ENCODE peak calls at places on chromosomes 5 and 9, in five cellular contexts. One of them, this sample, is unnamed. For H3K36me3, the result is how much of the 10 kb centered on the place peaks cover.

GRCh38 chr9:73149371-73150067 is 2.1 kb upstream of the ANXA1 start:
- DNase-seq in psoas muscle: no peak
- DNase-seq in DND-41: no peak
- DNase-seq in PC-3: peak
- DNase-seq in HCT116: peak
- DNase-seq in this sample: peak

GRCh38 chr5:160787247-160787646 is 64.8 kb downstream of the ATP10B start:
- DNase-seq in PC-3: peak
- DNase-seq in HCT116: no peak
- DNase-seq in psoas muscle: no peak
- DNase-seq in DND-41: peak
- DNase-seq in this sample: no peak

GRCh38 chr5:145811834-145812625 is 23.1 kb downstream of the PRELID2 start:
- DNase-seq in HCT116: no peak
- DNase-seq in psoas muscle: no peak
- DNase-seq in PC-3: peak
- DNase-seq in DND-41: no peak
- DNase-seq in this sample: no peak

GRCh38 chr5:110477923-110478322 is 248.5 kb downstream of the TMEM232 start:
- DNase-seq in psoas muscle: no peak
- DNase-seq in DND-41: no peak
- DNase-seq in HCT116: no peak
- DNase-seq in PC-3: no peak
- DNase-seq in this sample: no peak

GRCh38 chr5:31753700-31754461 is 115.0 kb downstream of the PDZD2 start:
- DNase-seq in PC-3: no peak
- DNase-seq in DND-41: no peak
- DNase-seq in psoas muscle: no peak
- DNase-seq in HCT116: no peak
- DNase-seq in this sample: no peak

GRCh38 chr9:86494644-86495081 is 140.5 kb upstream of the TUT7 start:
- DNase-seq in PC-3: no peak
- DNase-seq in DND-41: no peak
- DNase-seq in psoas muscle: no peak
- DNase-seq in HCT116: no peak
- DNase-seq in this sample: no peak

GRCh38 chr9:113520109-113520642 is 56.6 kb downstream of the RGS3 start:
- DNase-seq in psoas muscle: no peak
- DNase-seq in HCT116: no peak
- DNase-seq in PC-3: peak
- DNase-seq in DND-41: peak
- DNase-seq in this sample: peak

GRCh38 chr5:54412913-54413312 is 42.6 kb upstream of the HSPB3 start:
- DNase-seq in psoas muscle: no peak
- DNase-seq in HCT116: no peak
- DNase-seq in DND-41: no peak
- DNase-seq in PC-3: no peak
- DNase-seq in this sample: no peak

GRCh38 chr9:26458054-26458453 is 434.5 kb downstream of the CAAP1 start:
- DNase-seq in PC-3: no peak
- DNase-seq in psoas muscle: no peak
- DNase-seq in DND-41: no peak
- DNase-seq in HCT116: no peak
- DNase-seq in this sample: no peak

GRCh38 chr5:112776301-112776856 is 38.7 kb downstream of the APC start:
- DNase-seq in DND-41: no peak
- DNase-seq in PC-3: peak
- DNase-seq in psoas muscle: no peak
- DNase-seq in HCT116: no peak
- DNase-seq in this sample: no peak

GRCh38 chr5:154485850-154486426 is 7.9 kb upstream of the HAND1 start:
- DNase-seq in psoas muscle: no peak
- DNase-seq in HCT116: no peak
- DNase-seq in PC-3: no peak
- DNase-seq in DND-41: no peak
- DNase-seq in this sample: no peak

GRCh38 chr9:100472725-100473261 is at the start of gene TMEFF1:
- DNase-seq in psoas muscle: peak
- DNase-seq in PC-3: peak
- DNase-seq in HCT116: no peak
- DNase-seq in DND-41: peak
- DNase-seq in this sample: peak

GRCh38 chr9:130432362-130432761 is 12.4 kb upstream of the ASS1 start:
- DNase-seq in psoas muscle: peak
- DNase-seq in DND-41: no peak
- DNase-seq in HCT116: no peak
- DNase-seq in PC-3: peak
- DNase-seq in this sample: no peak

GRCh38 chr9:97567182-97567893 is 65.8 kb downstream of the TSTD2 start:
- DNase-seq in HCT116: no peak
- DNase-seq in psoas muscle: no peak
- DNase-seq in DND-41: no peak
- DNase-seq in PC-3: no peak
- DNase-seq in this sample: no peak

GRCh38 chr5:176550275-176550831 is 1.2 kb downstream of the CDHR2 start:
- DNase-seq in psoas muscle: no peak
- DNase-seq in PC-3: no peak
- DNase-seq in HCT116: no peak
- DNase-seq in DND-41: no peak
- DNase-seq in this sample: no peak

GRCh38 chr5:142098275-142098674 is 10.3 kb upstream of the NDFIP1 start:
- DNase-seq in HCT116: no peak
- DNase-seq in PC-3: no peak
- DNase-seq in DND-41: no peak
- DNase-seq in psoas muscle: no peak
- DNase-seq in this sample: no peak

GRCh38 chr9:129173296-129174101 is 4.6 kb downstream of the IER5L start:
- DNase-seq in HCT116: no peak
- DNase-seq in psoas muscle: no peak
- DNase-seq in PC-3: no peak
- DNase-seq in DND-41: no peak
- DNase-seq in this sample: no peak
- H3K4me3 ChIP-seq in HCT116: peak
- H3K4me3 ChIP-seq in psoas muscle: peak
- H3K4me3 ChIP-seq in PC-3: peak
- H3K4me3 ChIP-seq in DND-41: peak
- H3K4me3 ChIP-seq in this sample: peak

GRCh38 chr5:172739385-172739784 is 31.6 kb downstream of the DUSP1 start:
- DNase-seq in HCT116: no peak
- DNase-seq in DND-41: no peak
- DNase-seq in PC-3: no peak
- DNase-seq in psoas muscle: no peak
- DNase-seq in this sample: no peak

GRCh38 chr5:172743112-172743959 is 27.7 kb downstream of the DUSP1 start:
- DNase-seq in psoas muscle: no peak
- DNase-seq in PC-3: no peak
- DNase-seq in HCT116: no peak
- DNase-seq in DND-41: no peak
- DNase-seq in this sample: no peak

GRCh38 chr5:172741206-172741582 is 29.8 kb downstream of the DUSP1 start:
- DNase-seq in PC-3: no peak
- DNase-seq in psoas muscle: no peak
- DNase-seq in HCT116: no peak
- DNase-seq in DND-41: no peak
- DNase-seq in this sample: no peak

GRCh38 chr5:172744106-172745104 is 26.6 kb downstream of the DUSP1 start:
- DNase-seq in PC-3: no peak
- DNase-seq in HCT116: no peak
- DNase-seq in psoas muscle: no peak
- DNase-seq in DND-41: no peak
- DNase-seq in this sample: no peak

GRCh38 chr5:172740483-172741205 is 30.4 kb downstream of the DUSP1 start:
- DNase-seq in psoas muscle: peak
- DNase-seq in HCT116: no peak
- DNase-seq in PC-3: peak
- DNase-seq in DND-41: no peak
- DNase-seq in this sample: no peak
- H3K27ac ChIP-seq in psoas muscle: peak
- H3K27ac ChIP-seq in HCT116: no peak
- H3K27ac ChIP-seq in PC-3: peak
- H3K27ac ChIP-seq in DND-41: no peak
- H3K27ac ChIP-seq in this sample: no peak

GRCh38 chr9:104820336-104820735 is 56.4 kb downstream of the NIPSNAP3B start:
- DNase-seq in psoas muscle: no peak
- DNase-seq in HCT116: no peak
- DNase-seq in PC-3: no peak
- DNase-seq in DND-41: no peak
- DNase-seq in this sample: no peak
- H3K36me3 ChIP-seq in psoas muscle: under half
- H3K36me3 ChIP-seq in HCT116: under half
- H3K36me3 ChIP-seq in PC-3: under half
- H3K36me3 ChIP-seq in DND-41: under half
- H3K36me3 ChIP-seq in this sample: under half

GRCh38 chr5:36505021-36505420 is 101.4 kb upstream of the SLC1A3 start:
- DNase-seq in DND-41: no peak
- DNase-seq in PC-3: peak
- DNase-seq in HCT116: no peak
- DNase-seq in psoas muscle: no peak
- DNase-seq in this sample: no peak
- H3K4me3 ChIP-seq in DND-41: no peak
- H3K4me3 ChIP-seq in PC-3: no peak
- H3K4me3 ChIP-seq in HCT116: no peak
- H3K4me3 ChIP-seq in psoas muscle: no peak
- H3K4me3 ChIP-seq in this sample: no peak

GRCh38 chr5:178111925-178112324 is 1.4 kb upstream of the N4BP3 start:
- DNase-seq in DND-41: no peak
- DNase-seq in PC-3: no peak
- DNase-seq in HCT116: no peak
- DNase-seq in psoas muscle: no peak
- DNase-seq in this sample: no peak

GRCh38 chr5:178114325-178115135 is 1.2 kb downstream of the N4BP3 start:
- DNase-seq in psoas muscle: no peak
- DNase-seq in PC-3: no peak
- DNase-seq in DND-41: no peak
- DNase-seq in HCT116: no peak
- DNase-seq in this sample: peak

GRCh38 chr5:178113841-178114324 is 551 bp downstream of the N4BP3 start:
- DNase-seq in psoas muscle: no peak
- DNase-seq in HCT116: no peak
- DNase-seq in PC-3: no peak
- DNase-seq in DND-41: no peak
- DNase-seq in this sample: no peak

GRCh38 chr5:178113141-178113787 is at the start of gene N4BP3:
- DNase-seq in PC-3: peak
- DNase-seq in DND-41: peak
- DNase-seq in psoas muscle: peak
- DNase-seq in HCT116: peak
- DNase-seq in this sample: peak

GRCh38 chr5:178112545-178112944 is 787 bp upstream of the N4BP3 start:
- DNase-seq in DND-41: no peak
- DNase-seq in HCT116: no peak
- DNase-seq in PC-3: no peak
- DNase-seq in psoas muscle: no peak
- DNase-seq in this sample: no peak
- H3K27ac ChIP-seq in DND-41: no peak
- H3K27ac ChIP-seq in HCT116: no peak
- H3K27ac ChIP-seq in PC-3: no peak
- H3K27ac ChIP-seq in psoas muscle: no peak
- H3K27ac ChIP-seq in this sample: peak